ENCODE peak calls at places on chromosomes 3 and 15, in seven cellular contexts. A is right atrium auricular region, R is tibial nerve, Y is endodermal cell, E is left ventricle myocardium inferior, W is neural progenitor cell, N is WERI-Rb-1. Z is an unnamed sample. For H3K36me3, the result is how much of the 10 kb centered on the place peaks cover.

GRCh38 chr3:13506239-13506638 is 26.1 kb downstream of the HDAC11 start:
- DNase-seq in A (no peak), R (no peak), Y (no peak), E (no peak), W (no peak), N (no peak), Z (no peak)

GRCh38 chr3:106176734-106177133 is 307.9 kb upstream of the CBLB start:
- DNase-seq in A (no peak), R (no peak), Y (no peak), E (no peak), W (no peak), N (no peak), Z (no peak)

GRCh38 chr3:60490992-60491391 is 760.3 kb downstream of the FHIT start:
- DNase-seq in A (no peak), R (no peak), Y (no peak), E (no peak), W (no peak), N (no peak), Z (no peak)

GRCh38 chr15:96560246-96560895 is 229.9 kb downstream of the NR2F2 start:
- DNase-seq in A (no peak), R (no peak), Y (no peak), E (no peak), W (no peak), N (no peak), Z (no peak)

GRCh38 chr3:148077318-148077923 is 620.3 kb upstream of the AGTR1 start:
- DNase-seq in A (no peak), R (no peak), Y (no peak), E (no peak), W (peak), N (no peak), Z (no peak)

GRCh38 chr15:25931846-25932245 is 68.7 kb upstream of the ATP10A start:
- DNase-seq in A (no peak), R (no peak), Y (no peak), E (no peak), W (no peak), N (no peak), Z (no peak)

GRCh38 chr3:142366434-142366833 is 81.4 kb downstream of the XRN1 start:
- DNase-seq in A (no peak), R (no peak), Y (no peak), E (no peak), W (no peak), N (no peak), Z (no peak)

GRCh38 chr3:128548426-128549282 is 55.7 kb upstream of the GATA2 start:
- DNase-seq in A (peak), R (no peak), Y (no peak), E (no peak), W (no peak), N (no peak), Z (no peak)

GRCh38 chr3:18351823-18352744 is 73.1 kb downstream of the SATB1 start:
- DNase-seq in A (no peak), R (no peak), Y (peak), E (no peak), W (peak), N (no peak), Z (no peak)

GRCh38 chr3:179279294-179279693 is 28.4 kb upstream of the KCNMB3 start:
- DNase-seq in A (no peak), R (no peak), Y (no peak), E (no peak), W (no peak), N (no peak), Z (no peak)

GRCh38 chr3:71102111-71103039 is 481.2 kb downstream of the FOXP1 start:
- DNase-seq in A (no peak), R (no peak), Y (no peak), E (no peak), W (no peak), N (no peak), Z (no peak)

GRCh38 chr15:33154366-33155166 is 39.9 kb downstream of the FMN1 start:
- DNase-seq in A (no peak), R (peak), Y (no peak), E (peak), W (no peak), N (no peak), Z (no peak)

GRCh38 chr3:172285844-172286243 is 162.4 kb downstream of the GHSR start:
- DNase-seq in A (no peak), R (no peak), Y (no peak), E (no peak), W (no peak), N (no peak), Z (no peak)

GRCh38 chr15:66098019-66098363 is 155.6 kb downstream of the MEGF11 start:
- DNase-seq in A (no peak), R (no peak), Y (peak), E (no peak), W (no peak), N (no peak), Z (no peak)

GRCh38 chr3:163785693-163786092 is 1292.6 kb downstream of the SI start:
- DNase-seq in A (no peak), R (no peak), Y (peak), E (no peak), W (peak), N (peak), Z (no peak)

GRCh38 chr3:187522293-187522692 is 147.9 kb downstream of the SST start:
- DNase-seq in A (no peak), R (no peak), Y (no peak), E (no peak), W (no peak), N (no peak), Z (no peak)

GRCh38 chr3:173410836-173411235 is 13.3 kb downstream of the NLGN1 start:
- DNase-seq in A (no peak), R (no peak), Y (no peak), E (no peak), W (peak), N (no peak), Z (no peak)

GRCh38 chr3:8519156-8519555 is 17.5 kb downstream of the LMCD1 start:
- DNase-seq in A (no peak), R (no peak), Y (no peak), E (no peak), W (no peak), N (no peak), Z (no peak)

GRCh38 chr3:149494022-149494758 is 19.7 kb downstream of the TM4SF4 start:
- DNase-seq in A (no peak), R (peak), Y (peak), E (no peak), W (peak), N (peak), Z (peak)

GRCh38 chr3:151085227-151085888 is at the start of gene MED12L:
- DNase-seq in A (no peak), R (peak), Y (peak), E (peak), W (peak), N (peak), Z (peak)

GRCh38 chr3:113914646-113915045 is 33.2 kb upstream of the ZDHHC23 start:
- DNase-seq in A (no peak), R (no peak), Y (no peak), E (no peak), W (no peak), N (no peak), Z (no peak)

GRCh38 chr3:61222428-61222827 is 28.8 kb downstream of the FHIT start:
- DNase-seq in A (no peak), R (no peak), Y (no peak), E (no peak), W (no peak), N (no peak), Z (no peak)

GRCh38 chr3:41364736-41365135 is 165.4 kb downstream of the CTNNB1 start:
- DNase-seq in A (no peak), R (no peak), Y (no peak), E (no peak), W (no peak), N (no peak), Z (no peak)

GRCh38 chr15:70385711-70386110 is 288.0 kb upstream of the TLE3 start:
- DNase-seq in A (no peak), R (no peak), Y (no peak), E (no peak), W (no peak), N (no peak), Z (no peak)

GRCh38 chr3:76436895-76437294 is 603.0 kb upstream of the ROBO2 start:
- DNase-seq in A (no peak), R (no peak), Y (no peak), E (no peak), W (no peak), N (no peak), Z (no peak)

GRCh38 chr3:116179091-116179490 is 266.2 kb downstream of the LSAMP start:
- DNase-seq in A (no peak), R (no peak), Y (no peak), E (no peak), W (no peak), N (no peak), Z (no peak)

GRCh38 chr3:127781411-127782001 is 40.8 kb downstream of the MGLL start:
- DNase-seq in A (peak), R (no peak), Y (no peak), E (peak), W (no peak), N (no peak), Z (no peak)

GRCh38 chr15:62087671-62088360 is 21.0 kb downstream of the C2CD4A start:
- DNase-seq in A (no peak), R (no peak), Y (no peak), E (no peak), W (no peak), N (no peak), Z (peak)

GRCh38 chr15:42964476-42964875 is 43.9 kb upstream of the TTBK2 start:
- DNase-seq in A (no peak), R (no peak), Y (no peak), E (no peak), W (no peak), N (no peak), Z (no peak)

GRCh38 chr3:13549513-13550256 is 760 bp downstream of the FBLN2 start:
- DNase-seq in A (no peak), R (no peak), Y (no peak), E (no peak), W (no peak), N (no peak), Z (no peak)

GRCh38 chr3:109346770-109347295 is 9.5 kb upstream of the DPPA4 start:
- DNase-seq in A (no peak), R (no peak), Y (no peak), E (no peak), W (no peak), N (no peak), Z (no peak)

GRCh38 chr3:72288955-72289707 is 504.2 kb upstream of the PROK2 start:
- DNase-seq in A (no peak), R (no peak), Y (peak), E (no peak), W (peak), N (peak), Z (no peak)

GRCh38 chr3:101816215-101817149 is 32.8 kb upstream of the NFKBIZ start:
- DNase-seq in A (no peak), R (no peak), Y (no peak), E (no peak), W (no peak), N (no peak), Z (no peak)
- H3K36me3 ChIP-seq in A (under half), R (under half), Y (under half), E (under half), W (under half), N (under half), Z (under half)

GRCh38 chr3:140206196-140207040 is 271.4 kb downstream of the CLSTN2 start:
- DNase-seq in A (no peak), R (no peak), Y (peak), E (no peak), W (peak), N (no peak), Z (peak)
- TF ChIP-seq CTCF in A (peak), R (no peak), Y (peak), E (peak), W (peak), N (peak), Z (peak)

GRCh38 chr15:51448592-51449494 is 107.4 kb downstream of the GLDN start:
- DNase-seq in A (no peak), R (no peak), Y (no peak), E (no peak), W (no peak), N (no peak), Z (no peak)

GRCh38 chr15:51444807-51445206 is 103.4 kb downstream of the GLDN start:
- DNase-seq in A (no peak), R (no peak), Y (no peak), E (no peak), W (no peak), N (no peak), Z (no peak)

GRCh38 chr15:51444112-51444511 is 102.7 kb downstream of the GLDN start:
- DNase-seq in A (no peak), R (no peak), Y (no peak), E (no peak), W (no peak), N (no peak), Z (no peak)

GRCh38 chr15:51450001-51450400 is 108.5 kb downstream of the GLDN start:
- DNase-seq in A (no peak), R (no peak), Y (no peak), E (no peak), W (no peak), N (no peak), Z (no peak)
- H3K36me3 ChIP-seq in A (under half), R (half or more), Y (under half), E (half or more), W (under half), N (under half), Z (under half)

DNA sequence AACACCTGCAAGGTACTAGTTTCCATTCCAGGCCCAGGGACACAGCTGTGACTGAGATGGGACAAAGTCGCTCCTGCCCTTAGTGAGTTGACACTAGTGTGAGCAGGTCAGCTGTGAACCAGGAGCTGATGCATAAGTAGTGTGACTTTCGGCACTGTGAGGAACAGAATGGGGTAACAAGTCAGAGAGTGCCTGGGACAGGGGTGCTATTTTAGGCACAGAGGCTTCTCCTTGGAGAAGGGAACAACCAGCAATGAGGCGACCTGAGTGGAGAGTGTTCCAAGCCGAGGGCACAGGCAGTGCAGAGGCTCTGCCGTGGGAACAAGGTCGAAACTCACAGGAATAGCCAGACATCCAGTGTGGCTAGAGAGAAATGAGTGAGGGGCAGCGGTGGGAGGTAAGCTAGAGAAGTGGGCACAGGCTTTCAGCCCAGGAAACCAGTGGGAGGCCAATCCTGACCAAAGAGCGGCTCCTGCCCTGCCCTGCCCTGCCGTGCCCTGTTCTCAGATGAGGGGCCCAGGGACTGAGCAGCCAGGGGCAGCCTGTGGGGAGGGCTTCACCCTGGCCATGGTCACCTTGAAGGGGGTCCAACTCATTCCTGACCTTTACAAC is 14.2 kb downstream of the DNAH1 start:
- DNase-seq in A (no peak), R (no peak), Y (no peak), E (no peak), W (no peak), N (no peak), Z (no peak)
- TF ChIP-seq CTCF in A (no peak), R (no peak), Y (no peak), E (no peak), W (no peak), N (no peak), Z (no peak)

Z was measured in heart right ventricle.